ENCODE peak calls at places on chromosomes 2 and 18, in six cellular contexts. T, M, F, I, S and H are unnamed samples.

GRCh38 chr18:3454365-3455089 is 4.6 kb downstream of the TGIF1 start:
- DNase-seq in T (no peak), M (peak; percentile 27), F (peak; percentile 72), I (peak; percentile 76), S (no peak), H (no peak)

GRCh38 chr2:3266727-3267548 is 110.7 kb downstream of the EIPR1 start:
- DNase-seq in S (no peak), M (no peak), F (no peak), I (no peak), T (no peak), H (no peak)

GRCh38 chr2:118013221-118013723 is 598 bp downstream of the CCDC93 start:
- DNase-seq in S (no peak), F (peak; percentile 29), M (peak; percentile 21), T (peak; percentile 69), I (no peak), H (no peak)

GRCh38 chr2:32962652-32963051 is 15.9 kb downstream of the LTBP1 start:
- DNase-seq in F (no peak), T (no peak), M (no peak), I (peak; percentile 49), S (no peak), H (no peak)

GRCh38 chr2:149050188-149050587 is 11.7 kb downstream of the LYPD6B start:
- DNase-seq in M (no peak), T (no peak), S (peak; percentile 36), I (no peak), F (no peak), H (no peak)

GRCh38 chr2:230582851-230583283 is 129.8 kb upstream of the CAB39 start:
- DNase-seq in F (no peak), S (peak; percentile 30), I (no peak), T (no peak), M (no peak), H (no peak)

GRCh38 chr2:31384351-31384750 is 30.2 kb downstream of the XDH start:
- DNase-seq in M (no peak), I (peak; percentile 82), T (no peak), F (peak; percentile 81), S (peak; percentile 90), H (peak; percentile 21)

GRCh38 chr2:60383421-60384117 is 169.9 kb downstream of the BCL11A start:
- DNase-seq in I (no peak), S (no peak), M (no peak), T (no peak), F (no peak), H (no peak)